ENCODE peak calls at places on chromosome 1, in four cellular contexts. A is COR-L47, F is occipital lobe, T is neural progenitor cell. V is an unnamed sample.

GRCh38 chr1:54934869-54935268 is 45.6 kb upstream of the TMEM61 start:
- DNase-seq in A (no peak), T (no peak), F (no peak), V (no peak)

GRCh38 chr1:1264868-1265272 is 8.8 kb downstream of the UBE2J2 start:
- DNase-seq in T (peak; percentile 50), A (no peak), F (no peak), V (no peak)

GRCh38 chr1:156122519-156123355 is 8.2 kb downstream of the LMNA start:
- DNase-seq in F (peak; percentile 29), T (peak; percentile 29), A (no peak), V (no peak)

GRCh38 chr1:220271706-220272046 is 577 bp downstream of the RAB3GAP2 start:
- DNase-seq in A (peak; percentile 0), F (no peak), T (no peak), V (no peak)

GRCh38 chr1:16969057-16969609 is 11.3 kb downstream of the MFAP2 start:
- DNase-seq in T (no peak), A (no peak), F (no peak), V (no peak)

GRCh38 chr1:47181955-47182680 is 7.7 kb downstream of the PDZK1IP1 start:
- DNase-seq in T (no peak), F (no peak), A (no peak), V (no peak)

GRCh38 chr1:230752407-230752806 is 5.2 kb downstream of the CAPN9 start:
- DNase-seq in A (peak; percentile 86), T (no peak), F (peak; percentile 79), V (no peak)

GRCh38 chr1:34013136-34013535 is 149.3 kb downstream of the HMGB4 start:
- DNase-seq in F (no peak), T (no peak), A (no peak), V (no peak)

GRCh38 chr1:226047495-226047894 is 15.0 kb upstream of the H3-3A start:
- DNase-seq in A (no peak), T (no peak), F (no peak), V (no peak)

GRCh38 chr1:168637350-168637991 is 61.1 kb downstream of the XCL1 start:
- DNase-seq in F (no peak), A (peak; percentile 25), T (peak; percentile 76), V (peak; percentile 47)

GRCh38 chr1:62849031-62849430 is 65.1 kb downstream of the ATG4C start:
- DNase-seq in A (no peak), T (peak; percentile 10), F (no peak), V (no peak)

GRCh38 chr1:222843434-222844107 is 28.7 kb downstream of the DISP1 start:
- DNase-seq in F (no peak), A (no peak), T (no peak), V (no peak)

GRCh38 chr1:65259816-65260215 is 49.5 kb upstream of the DNAJC6 start:
- DNase-seq in F (no peak), T (no peak), A (no peak), V (no peak)

GRCh38 chr1:115412286-115412685 is 74.2 kb upstream of the NGF start:
- DNase-seq in A (no peak), T (no peak), F (no peak), V (no peak)

GRCh38 chr1:86548863-86549262 is 2.0 kb downstream of the CLCA4 start:
- DNase-seq in A (no peak), F (no peak), T (no peak), V (no peak)

GRCh38 chr1:20184997-20185833 is 681 bp upstream of the UBXN10 start:
- DNase-seq in A (no peak), T (no peak), F (no peak), V (no peak)

GRCh38 chr1:109691762-109692161 is 4.1 kb downstream of the GSTM1 start:
- DNase-seq in F (no peak), A (no peak), T (no peak), V (no peak)

GRCh38 chr1:211925016-211925415 is 94.5 kb upstream of the LPGAT1 start:
- DNase-seq in A (peak; percentile 83), T (peak; percentile 51), F (no peak), V (peak; percentile 82)

GRCh38 chr1:49356594-49356993 is 579.9 kb upstream of the BEND5 start:
- DNase-seq in A (no peak), F (no peak), T (no peak), V (no peak)

GRCh38 chr1:79113836-79114235 is 107.3 kb upstream of the ADGRL4 start:
- DNase-seq in F (no peak), A (no peak), T (no peak), V (no peak)

GRCh38 chr1:82775402-82776000 is 974.8 kb downstream of the ADGRL2 start:
- DNase-seq in A (no peak), T (peak; percentile 58), F (no peak), V (no peak)

GRCh38 chr1:200699871-200700270 is 30.2 kb upstream of the DDX59 start:
- DNase-seq in F (no peak), T (no peak), A (peak; percentile 23), V (no peak)

GRCh38 chr1:70827030-70827429 is 220.6 kb downstream of the PTGER3 start:
- DNase-seq in A (no peak), T (no peak), F (no peak), V (no peak)

GRCh38 chr1:97094257-97094972 is 372.8 kb downstream of the PTBP2 start:
- DNase-seq in A (no peak), F (no peak), T (peak; percentile 23), V (no peak)

GRCh38 chr1:97017895-97018294 is 296.3 kb downstream of the PTBP2 start:
- DNase-seq in T (peak; percentile 73), F (no peak), A (no peak), V (no peak)

GRCh38 chr1:116940809-116941640 is 31.3 kb downstream of the PTGFRN start:
- DNase-seq in F (no peak), A (no peak), T (no peak), V (peak; percentile 34)

GRCh38 chr1:211376807-211377206 is 50.2 kb downstream of the TRAF5 start:
- DNase-seq in F (no peak), T (no peak), A (no peak), V (no peak)

GRCh38 chr1:205199090-205199930 is 12.2 kb downstream of the DSTYK start:
- DNase-seq in A (no peak), F (no peak), T (no peak), V (no peak)

GRCh38 chr1:112713466-112714312 is 1.4 kb downstream of the PPM1J start:
- DNase-seq in T (peak; percentile 28), A (no peak), F (no peak), V (no peak)

GRCh38 chr1:57192256-57192655 is 226.4 kb upstream of the C8B start:
- DNase-seq in T (peak; percentile 87), F (no peak), A (no peak), V (no peak)

GRCh38 chr1:48710318-48710717 is 66.4 kb downstream of the BEND5 start:
- DNase-seq in A (no peak), F (no peak), T (peak; percentile 38), V (no peak)

GRCh38 chr1:240280560-240281322 is 189.1 kb downstream of the FMN2 start:
- DNase-seq in A (no peak), F (no peak), T (no peak), V (no peak)